ENCODE peak calls at places on chromosomes 4 and X, in nine cellular contexts. D is body of pancreas; U is GM23248; O is suprapubic skin; Y is fibroblast of lung; I is thyroid gland; J is cardiac muscle cell; F is stomach; V is CD8-positive, alpha-beta memory T cell. X is an unnamed sample. For H3K9me3 and H3K4me1, the result is how much of the 10 kb centered on the place peaks cover.

GRCh38 chrX:14964500-14964899 is 91.3 kb downstream of the MOSPD2 start:
- DNase-seq in U (peak), I (no peak), Y (peak), O (no peak), D (no peak), F (no peak), V (no peak), J (peak), X (no peak)

GRCh38 chrX:14051416-14051815 is 21.7 kb upstream of the GEMIN8 start:
- DNase-seq in F (no peak), V (no peak), D (no peak), O (no peak), Y (no peak), I (no peak), J (no peak), U (peak), X (no peak)

GRCh38 chrX:119429471-119429870 is 30.3 kb downstream of the SLC25A43 start:
- DNase-seq in U (peak), Y (no peak), F (no peak), D (no peak), J (peak), O (no peak), V (no peak), I (no peak), X (no peak)

GRCh38 chr4:170465434-170465833 is 375.7 kb upstream of the AADAT start:
- DNase-seq in Y (no peak), D (no peak), J (no peak), O (no peak), F (no peak), V (no peak), I (no peak), U (no peak), X (no peak)

GRCh38 chr4:93646225-93646930 is 182.2 kb upstream of the ATOH1 start:
- DNase-seq in U (no peak), F (no peak), V (no peak), J (no peak), I (no peak), D (no peak), O (no peak), Y (peak), X (no peak)

GRCh38 chr4:54879576-54879975 is 221.8 kb downstream of the KIT start:
- DNase-seq in F (no peak), V (no peak), Y (peak), I (no peak), U (peak), D (no peak), J (peak), O (no peak), X (no peak)

GRCh38 chrX:25125483-25125882 is 109.7 kb upstream of the ARX start:
- DNase-seq in J (no peak), O (no peak), U (no peak), D (peak), Y (no peak), I (no peak), F (no peak), V (no peak), X (no peak)

GRCh38 chr4:75429208-75429607 is 85.0 kb downstream of the RCHY1 start:
- DNase-seq in U (no peak), O (no peak), V (no peak), Y (no peak), D (no peak), J (no peak), I (no peak), F (no peak), X (no peak)

GRCh38 chr4:181162266-181163063 is 1080.7 kb upstream of the TENM3 start:
- DNase-seq in Y (no peak), U (no peak), F (no peak), D (no peak), J (no peak), V (no peak), I (no peak), O (no peak), X (no peak)

GRCh38 chrX:39772057-39772832 is 325.5 kb downstream of the BCOR start:
- DNase-seq in V (no peak), Y (peak), F (peak), O (no peak), I (no peak), U (no peak), J (peak), D (peak), X (no peak)

GRCh38 chrX:106331606-106332005 is 163.5 kb downstream of the PWWP3B start:
- DNase-seq in D (no peak), Y (no peak), V (no peak), I (no peak), J (no peak), F (no peak), O (no peak), U (no peak), X (no peak)

GRCh38 chr4:84661191-84661944 is 78.4 kb downstream of the CDS1 start:
- DNase-seq in D (no peak), V (no peak), J (no peak), U (no peak), O (no peak), I (no peak), Y (no peak), F (no peak), X (no peak)

GRCh38 chr4:81447551-81448266 is 24.0 kb downstream of the RASGEF1B start:
- DNase-seq in Y (no peak), O (no peak), F (no peak), D (no peak), U (no peak), J (peak), V (no peak), I (no peak), X (no peak)

GRCh38 chrX:118189628-118190027 is 73.0 kb upstream of the KLHL13 start:
- DNase-seq in D (peak), U (no peak), O (no peak), J (no peak), F (no peak), Y (no peak), I (no peak), V (no peak), X (no peak)

GRCh38 chrX:17496407-17496806 is 121.4 kb downstream of the NHS start:
- DNase-seq in J (no peak), Y (no peak), D (peak), I (peak), V (no peak), U (no peak), F (peak), O (no peak), X (no peak)

GRCh38 chrX:109475174-109475891 is 6.6 kb downstream of the GUCY2F start:
- DNase-seq in F (peak), Y (peak), U (peak), O (no peak), J (peak), V (no peak), I (peak), D (peak), X (peak)

GRCh38 chr4:2950221-2950989 is 12.8 kb downstream of the NOP14 start:
- DNase-seq in D (no peak), J (no peak), I (no peak), F (no peak), V (no peak), O (no peak), U (no peak), Y (no peak), X (no peak)

GRCh38 chrX:16786791-16787735 is 797 bp downstream of the TXLNG start:
- DNase-seq in F (no peak), Y (peak), U (peak), I (peak), D (peak), J (peak), O (peak), V (peak), X (no peak)

GRCh38 chr4:152990471-152991131 is 54.5 kb downstream of the FHDC1 start:
- DNase-seq in D (no peak), Y (no peak), V (no peak), F (no peak), U (no peak), J (no peak), O (no peak), I (no peak), X (no peak)

GRCh38 chr4:99408346-99408745 is 26.8 kb downstream of the ADH7 start:
- DNase-seq in F (no peak), I (no peak), V (no peak), J (peak), Y (peak), U (no peak), O (no peak), D (no peak), X (no peak)

GRCh38 chrX:138930546-138930945 is 219.0 kb upstream of the FGF13 start:
- DNase-seq in U (no peak), D (no peak), Y (no peak), F (no peak), V (no peak), I (no peak), O (no peak), J (no peak), X (no peak)

GRCh38 chr4:76765473-76766183 is 132.3 kb downstream of the SOWAHB start:
- DNase-seq in Y (peak), J (peak), V (no peak), O (no peak), D (no peak), I (no peak), U (peak), F (no peak), X (no peak)

GRCh38 chr4:1293531-1293941 is 3.8 kb downstream of the MAEA start:
- DNase-seq in U (no peak), D (no peak), O (no peak), I (no peak), Y (no peak), V (no peak), F (no peak), J (no peak), X (no peak)

GRCh38 chr4:123606946-123607542 is 210.4 kb downstream of the SPRY1 start:
- DNase-seq in F (no peak), Y (no peak), V (no peak), J (peak), O (no peak), I (no peak), U (no peak), D (no peak), X (no peak)

GRCh38 chr4:155143512-155143911 is 64.9 kb upstream of the NPY2R start:
- DNase-seq in U (no peak), I (no peak), F (no peak), J (no peak), D (no peak), V (no peak), O (no peak), Y (no peak), X (no peak)

GRCh38 chr4:88870428-88870827 is 172.8 kb upstream of the NAP1L5 start:
- DNase-seq in D (no peak), Y (no peak), O (no peak), V (no peak), J (no peak), F (no peak), U (no peak), I (no peak), X (peak)

GRCh38 chrX:6614516-6614915 is 79.6 kb upstream of the VCX3A start:
- DNase-seq in F (no peak), O (no peak), Y (no peak), I (no peak), V (no peak), D (peak), U (no peak), J (no peak), X (no peak)

GRCh38 chr4:26896636-26897035 is 36.0 kb downstream of the STIM2 start:
- DNase-seq in D (no peak), I (no peak), Y (peak), J (peak), F (no peak), U (peak), V (no peak), O (no peak), X (no peak)

GRCh38 chr4:15250021-15250441 is 177.8 kb upstream of the C1QTNF7 start:
- DNase-seq in V (no peak), U (peak), D (no peak), J (peak), I (no peak), F (no peak), O (no peak), Y (peak), X (peak)

GRCh38 chr4:167918077-167918476 is 174.3 kb upstream of the ANXA10 start:
- DNase-seq in O (no peak), U (no peak), F (no peak), J (peak), I (no peak), Y (no peak), V (no peak), D (no peak), X (no peak)

GRCh38 chrX:17581650-17582049 is 155.6 kb upstream of the SCML1 start:
- DNase-seq in U (no peak), D (no peak), I (no peak), Y (no peak), O (no peak), V (no peak), F (no peak), J (no peak), X (no peak)

GRCh38 chr4:8188743-8189550 is 10.1 kb upstream of the SH3TC1 start:
- DNase-seq in D (peak), F (peak), V (no peak), I (peak), Y (peak), U (peak), O (no peak), J (peak), X (peak)

GRCh38 chr4:143441678-143442077 is 71.8 kb upstream of the SMARCA5 start:
- DNase-seq in V (no peak), U (no peak), J (no peak), F (no peak), O (no peak), Y (peak), D (no peak), I (no peak), X (no peak)

GRCh38 chr4:2482693-2483092 is 13.8 kb downstream of the RNF4 start:
- DNase-seq in V (no peak), U (peak), Y (peak), D (peak), I (peak), O (no peak), F (no peak), J (peak), X (peak)

GRCh38 chr4:174874898-174875297 is 43.3 kb upstream of the ADAM29 start:
- DNase-seq in U (no peak), J (no peak), F (no peak), V (no peak), I (no peak), Y (no peak), O (no peak), D (no peak), X (no peak)

DNA sequence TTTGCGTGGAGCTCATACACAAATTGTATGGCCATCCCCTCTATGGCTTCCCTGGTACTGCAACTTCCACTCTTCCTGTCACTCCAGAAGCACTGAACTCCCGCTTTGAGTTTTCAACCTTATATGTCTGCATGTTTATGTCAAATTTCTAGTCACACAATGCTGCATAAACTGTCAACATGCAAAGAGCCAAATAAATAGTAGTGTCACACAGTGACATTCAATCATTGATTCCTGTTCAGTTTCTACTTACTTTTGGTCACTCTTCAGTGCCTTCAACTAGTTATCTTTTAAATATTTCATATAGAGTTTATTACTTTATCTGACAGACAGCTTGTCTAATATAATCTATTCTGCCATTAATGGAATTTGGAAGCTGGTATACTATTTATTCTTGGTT is 149.3 kb downstream of the SPANXN1 start:
- DNase-seq in F (no peak), D (no peak), U (no peak), Y (no peak), O (no peak), I (no peak), V (no peak), J (no peak), X (no peak)
- H3K9me3 ChIP-seq in F (under half), D (under half), U (under half), Y (under half), O (under half), I (under half), V (under half), J (under half), X (under half)

GRCh38 chr4:105133976-105134375 is 12.7 kb upstream of the TET2 start:
- DNase-seq in V (no peak), U (no peak), D (no peak), Y (no peak), I (no peak), F (no peak), J (no peak), O (no peak), X (no peak)
- H3K4me1 ChIP-seq in V (under half), U (under half), D (under half), Y (under half), I (under half), F (under half), J (under half), O (under half), X (under half)

GRCh38 chr4:184395451-184395917 is 78.9 kb downstream of the IRF2 start:
- DNase-seq in F (no peak), Y (no peak), V (no peak), D (no peak), I (no peak), J (no peak), O (no peak), U (no peak), X (no peak)

GRCh38 chr4:184389978-184390518 is 84.3 kb downstream of the IRF2 start:
- DNase-seq in U (no peak), D (no peak), F (no peak), I (no peak), J (no peak), Y (no peak), V (no peak), O (no peak), X (no peak)

GRCh38 chr4:184396001-184396400 is 78.3 kb downstream of the IRF2 start:
- DNase-seq in O (no peak), I (no peak), D (no peak), J (no peak), Y (no peak), F (no peak), U (no peak), V (no peak), X (no peak)

GRCh38 chr4:184392748-184393334 is 81.5 kb downstream of the IRF2 start:
- DNase-seq in O (no peak), V (no peak), Y (no peak), J (no peak), D (no peak), F (no peak), U (peak), I (no peak), X (no peak)

DNA sequence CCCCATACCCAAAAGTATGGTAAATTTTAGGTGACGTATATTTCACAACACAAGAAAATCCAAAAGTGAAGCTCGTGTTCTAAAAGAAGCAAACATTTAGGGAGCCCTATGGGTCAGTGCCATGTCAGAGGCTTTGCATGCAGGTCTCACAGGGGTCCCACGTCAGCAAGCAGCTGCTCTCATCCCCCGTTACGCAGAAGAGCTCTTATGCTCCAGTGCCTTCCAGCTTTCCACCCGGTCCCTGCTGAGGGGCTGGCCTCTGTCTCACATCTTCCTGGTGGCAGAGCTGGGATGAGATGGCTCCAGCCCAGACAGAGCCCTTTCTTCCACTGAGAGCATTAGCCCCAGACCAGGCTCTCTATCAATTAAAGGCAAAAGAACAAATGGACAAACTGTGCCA is 82.0 kb downstream of the IRF2 start:
- DNase-seq in J (no peak), D (no peak), F (no peak), O (no peak), Y (no peak), I (no peak), V (no peak), U (no peak), X (no peak)
- H3K27ac ChIP-seq in J (no peak), D (no peak), F (peak), O (peak), Y (no peak), I (no peak), V (no peak), U (no peak), X (peak)

DNA sequence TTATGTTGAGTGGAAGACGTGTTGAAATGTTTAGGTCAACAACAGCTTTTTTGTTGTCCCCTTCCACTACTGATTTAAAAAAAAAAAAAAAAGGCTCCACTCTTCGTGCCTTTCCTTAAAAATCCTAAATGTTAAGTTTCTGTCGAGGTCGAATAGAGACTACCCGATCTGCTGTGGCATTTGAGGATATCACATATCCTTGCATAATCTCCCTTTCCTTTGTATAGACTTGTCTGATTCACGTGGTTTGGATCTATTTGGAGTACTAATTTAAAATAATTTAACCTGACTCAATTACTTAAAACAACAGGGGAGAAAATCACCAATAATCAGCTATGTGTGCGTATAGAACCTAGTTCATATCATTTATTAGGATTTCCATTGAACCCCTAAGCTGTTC is 42.4 kb downstream of the NFKB1 start:
- DNase-seq in O (no peak), V (no peak), J (no peak), I (no peak), F (no peak), Y (no peak), U (no peak), D (no peak), X (no peak)
- H3K9me3 ChIP-seq in O (under half), V (under half), J (under half), I (under half), F (under half), Y (under half), U (under half), D (under half), X (under half)

GRCh38 chrX:153885968-153886903 is at the start of gene L1CAM:
- DNase-seq in F (no peak), U (peak), J (no peak), D (no peak), O (no peak), V (no peak), I (no peak), Y (no peak), X (no peak)

GRCh38 chrX:153883163-153883843 is 2.7 kb downstream of the L1CAM start:
- DNase-seq in J (no peak), D (no peak), Y (no peak), U (no peak), F (no peak), V (no peak), I (no peak), O (no peak), X (no peak)

GRCh38 chrX:153884136-153885076 is 1.6 kb downstream of the L1CAM start:
- DNase-seq in V (no peak), I (no peak), O (no peak), F (no peak), D (peak), Y (no peak), J (no peak), U (no peak), X (no peak)

GRCh38 chrX:153886915-153887314 is 942 bp upstream of the L1CAM start:
- DNase-seq in U (no peak), V (no peak), O (no peak), Y (no peak), F (no peak), D (no peak), I (no peak), J (no peak), X (no peak)

DNA sequence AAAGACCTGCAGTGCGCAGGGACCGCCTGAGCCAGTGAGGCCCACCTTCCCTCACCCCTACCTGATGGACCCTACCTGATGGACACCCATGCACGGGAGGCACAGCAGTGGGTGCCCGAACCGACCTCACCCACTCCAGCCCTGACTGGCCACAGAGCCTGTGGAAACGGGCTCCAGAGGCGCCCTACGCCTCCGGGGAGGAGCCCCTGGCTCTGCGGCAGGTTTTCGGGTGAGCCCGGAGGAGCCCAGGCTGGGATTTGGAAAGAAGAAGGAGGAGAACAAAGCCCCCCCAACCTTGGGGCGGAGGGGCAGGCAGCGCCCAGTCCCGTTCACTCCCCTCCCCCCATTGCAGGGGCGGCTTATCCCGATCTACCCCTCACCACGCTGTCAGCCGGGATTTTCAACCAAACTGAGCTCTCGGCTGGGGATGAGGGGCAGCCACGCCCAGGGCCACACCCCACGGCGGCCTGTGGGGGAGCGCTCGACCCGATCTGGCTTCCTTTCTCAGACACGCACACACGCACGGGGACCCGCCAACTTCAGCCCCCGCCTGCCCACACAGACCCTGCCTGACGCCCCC is 675 bp downstream of the L1CAM start:
- DNase-seq in Y (no peak), O (no peak), V (no peak), I (no peak), U (no peak), D (no peak), F (no peak), J (no peak), X (no peak)
- H3K4me1 ChIP-seq in Y (under half), O (under half), V (under half), I (under half), U (under half), D (under half), F (under half), J (under half), X (under half)